ENCODE peak calls at places on chromosomes 12 and 14, in nine cellular contexts. One of them, this sample, is unnamed.
A peak's percentile ranks its signal among the peaks of the same experiment; 100 is the strongest.

GRCh38 chr12:77727442-77728001 is 103.2 kb upstream of the NAV3 start:
- DNase-seq in A549: no peak
- DNase-seq in stomach: no peak
- DNase-seq in testis: no peak
- DNase-seq in IMR-90: no peak
- DNase-seq in DND-41: no peak
- DNase-seq in GM12865: no peak
- DNase-seq in WERI-Rb-1: no peak
- DNase-seq in GM23338: no peak
- DNase-seq in this sample: no peak

GRCh38 chr12:18655351-18655750 is 82.5 kb downstream of the PLCZ1 start:
- DNase-seq in testis: no peak
- DNase-seq in GM12865: no peak
- DNase-seq in WERI-Rb-1: no peak
- DNase-seq in GM23338: no peak
- DNase-seq in stomach: no peak
- DNase-seq in DND-41: no peak
- DNase-seq in IMR-90: no peak
- DNase-seq in A549: no peak
- DNase-seq in this sample: no peak

GRCh38 chr14:30519961-30520360 is 39.0 kb upstream of the G2E3 start:
- DNase-seq in DND-41: no peak
- DNase-seq in A549: no peak
- DNase-seq in stomach: no peak
- DNase-seq in IMR-90: no peak
- DNase-seq in GM23338: no peak
- DNase-seq in WERI-Rb-1: no peak
- DNase-seq in testis: no peak
- DNase-seq in GM12865: no peak
- DNase-seq in this sample: no peak

GRCh38 chr14:37213016-37213415 is 15.3 kb downstream of the MIPOL1 start:
- DNase-seq in DND-41: no peak
- DNase-seq in IMR-90: no peak
- DNase-seq in A549: no peak
- DNase-seq in WERI-Rb-1: no peak
- DNase-seq in stomach: no peak
- DNase-seq in testis: no peak
- DNase-seq in GM23338: no peak
- DNase-seq in GM12865: no peak
- DNase-seq in this sample: no peak

GRCh38 chr12:22333751-22334695 is 484 bp downstream of the ST8SIA1 start:
- DNase-seq in testis: peak; percentile 16
- DNase-seq in GM23338: peak; percentile 66
- DNase-seq in A549: no peak
- DNase-seq in DND-41: no peak
- DNase-seq in IMR-90: no peak
- DNase-seq in stomach: no peak
- DNase-seq in GM12865: no peak
- DNase-seq in WERI-Rb-1: peak; percentile 10
- DNase-seq in this sample: no peak

GRCh38 chr12:93107514-93107942 is 178.4 kb upstream of the EEA1 start:
- DNase-seq in testis: no peak
- DNase-seq in DND-41: no peak
- DNase-seq in WERI-Rb-1: no peak
- DNase-seq in GM23338: peak; percentile 19
- DNase-seq in IMR-90: peak; percentile 40
- DNase-seq in stomach: no peak
- DNase-seq in A549: no peak
- DNase-seq in GM12865: no peak
- DNase-seq in this sample: no peak

GRCh38 chr14:95507174-95507573 is 9.3 kb downstream of the SYNE3 start:
- DNase-seq in testis: peak; percentile 63
- DNase-seq in stomach: peak; percentile 67
- DNase-seq in GM23338: no peak
- DNase-seq in DND-41: no peak
- DNase-seq in A549: no peak
- DNase-seq in GM12865: no peak
- DNase-seq in IMR-90: peak; percentile 94
- DNase-seq in WERI-Rb-1: no peak
- DNase-seq in this sample: peak; percentile 96

GRCh38 chr14:59150990-59151389 is 37.5 kb upstream of the DAAM1 start:
- DNase-seq in GM23338: no peak
- DNase-seq in testis: no peak
- DNase-seq in GM12865: peak; percentile 40
- DNase-seq in IMR-90: no peak
- DNase-seq in DND-41: no peak
- DNase-seq in A549: no peak
- DNase-seq in stomach: no peak
- DNase-seq in WERI-Rb-1: no peak
- DNase-seq in this sample: no peak

DNA sequence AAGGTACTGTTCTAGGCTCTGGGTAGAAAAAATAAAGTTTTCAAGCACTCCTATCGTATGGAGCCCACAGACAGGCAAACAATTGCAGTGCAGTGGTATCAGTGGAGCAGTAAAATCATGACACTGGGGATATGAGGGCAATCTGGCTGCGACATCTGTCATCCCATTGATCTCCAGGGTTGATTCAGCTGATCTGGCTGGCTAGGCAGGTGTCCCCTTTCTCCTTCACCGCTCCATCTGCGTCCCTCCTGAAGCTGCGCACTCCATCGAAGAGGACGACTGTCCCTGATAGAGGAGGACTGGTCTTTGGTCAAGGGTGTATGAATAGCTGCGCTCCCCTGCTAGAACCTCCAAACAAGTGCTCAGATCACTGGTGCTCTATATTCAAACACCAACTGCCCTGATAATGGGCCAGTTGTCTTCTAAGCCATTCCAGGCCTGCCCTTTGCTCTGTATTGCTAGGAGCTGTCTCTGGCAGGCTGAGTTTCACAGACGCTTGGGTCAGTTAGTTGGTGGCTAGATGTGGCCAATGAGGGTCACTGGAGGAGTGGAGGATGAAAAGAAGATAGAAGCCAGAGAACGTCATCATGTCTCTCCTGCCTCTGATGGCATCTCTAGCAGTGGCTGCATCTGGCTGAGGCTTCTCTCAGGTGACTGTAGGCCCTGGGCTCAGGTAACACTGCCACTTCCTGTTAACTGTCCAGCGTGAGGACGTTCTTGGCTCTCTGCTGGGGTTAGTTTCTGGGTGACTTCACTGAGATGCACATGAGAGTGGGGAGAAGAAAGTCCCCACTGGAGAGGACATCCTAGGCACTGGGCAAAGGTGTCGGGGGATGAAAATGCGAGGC is 205.0 kb upstream of the FOXN3 start:
- DNase-seq in stomach: no peak
- DNase-seq in GM23338: no peak
- DNase-seq in DND-41: no peak
- DNase-seq in testis: no peak
- DNase-seq in A549: no peak
- DNase-seq in WERI-Rb-1: peak; percentile 68
- DNase-seq in IMR-90: no peak
- DNase-seq in GM12865: no peak
- DNase-seq in this sample: no peak
- TF ChIP-seq CTCF in stomach: no peak
- TF ChIP-seq CTCF in GM23338: no peak
- TF ChIP-seq CTCF in DND-41: no peak
- TF ChIP-seq CTCF in testis: no peak
- TF ChIP-seq CTCF in A549: no peak
- TF ChIP-seq CTCF in WERI-Rb-1: no peak
- TF ChIP-seq CTCF in IMR-90: no peak
- TF ChIP-seq CTCF in GM12865: no peak
- TF ChIP-seq CTCF in this sample: no peak

GRCh38 chr12:53973093-53974042 is at the start of gene HOXC11:
- DNase-seq in A549: peak; percentile 29
- DNase-seq in WERI-Rb-1: peak; percentile 40
- DNase-seq in testis: no peak
- DNase-seq in IMR-90: no peak
- DNase-seq in GM12865: no peak
- DNase-seq in stomach: no peak
- DNase-seq in DND-41: no peak
- DNase-seq in GM23338: peak; percentile 82
- DNase-seq in this sample: peak; percentile 67

GRCh38 chr12:53975816-53976152 is 1.0 kb upstream of the HOTAIR start:
- DNase-seq in GM23338: no peak
- DNase-seq in GM12865: no peak
- DNase-seq in stomach: no peak
- DNase-seq in DND-41: no peak
- DNase-seq in A549: no peak
- DNase-seq in IMR-90: no peak
- DNase-seq in WERI-Rb-1: no peak
- DNase-seq in testis: no peak
- DNase-seq in this sample: no peak

GRCh38 chr12:53972722-53973092 is 219 bp upstream of the HOXC11 start:
- DNase-seq in IMR-90: no peak
- DNase-seq in GM23338: no peak
- DNase-seq in testis: no peak
- DNase-seq in stomach: no peak
- DNase-seq in DND-41: no peak
- DNase-seq in WERI-Rb-1: no peak
- DNase-seq in A549: no peak
- DNase-seq in GM12865: no peak
- DNase-seq in this sample: no peak

GRCh38 chr12:53975019-53975815 is 463 bp upstream of the HOTAIR start:
- DNase-seq in GM12865: peak; percentile 60
- DNase-seq in A549: no peak
- DNase-seq in DND-41: no peak
- DNase-seq in IMR-90: no peak
- DNase-seq in WERI-Rb-1: no peak
- DNase-seq in GM23338: peak; percentile 82
- DNase-seq in stomach: no peak
- DNase-seq in testis: no peak
- DNase-seq in this sample: no peak

DNA sequence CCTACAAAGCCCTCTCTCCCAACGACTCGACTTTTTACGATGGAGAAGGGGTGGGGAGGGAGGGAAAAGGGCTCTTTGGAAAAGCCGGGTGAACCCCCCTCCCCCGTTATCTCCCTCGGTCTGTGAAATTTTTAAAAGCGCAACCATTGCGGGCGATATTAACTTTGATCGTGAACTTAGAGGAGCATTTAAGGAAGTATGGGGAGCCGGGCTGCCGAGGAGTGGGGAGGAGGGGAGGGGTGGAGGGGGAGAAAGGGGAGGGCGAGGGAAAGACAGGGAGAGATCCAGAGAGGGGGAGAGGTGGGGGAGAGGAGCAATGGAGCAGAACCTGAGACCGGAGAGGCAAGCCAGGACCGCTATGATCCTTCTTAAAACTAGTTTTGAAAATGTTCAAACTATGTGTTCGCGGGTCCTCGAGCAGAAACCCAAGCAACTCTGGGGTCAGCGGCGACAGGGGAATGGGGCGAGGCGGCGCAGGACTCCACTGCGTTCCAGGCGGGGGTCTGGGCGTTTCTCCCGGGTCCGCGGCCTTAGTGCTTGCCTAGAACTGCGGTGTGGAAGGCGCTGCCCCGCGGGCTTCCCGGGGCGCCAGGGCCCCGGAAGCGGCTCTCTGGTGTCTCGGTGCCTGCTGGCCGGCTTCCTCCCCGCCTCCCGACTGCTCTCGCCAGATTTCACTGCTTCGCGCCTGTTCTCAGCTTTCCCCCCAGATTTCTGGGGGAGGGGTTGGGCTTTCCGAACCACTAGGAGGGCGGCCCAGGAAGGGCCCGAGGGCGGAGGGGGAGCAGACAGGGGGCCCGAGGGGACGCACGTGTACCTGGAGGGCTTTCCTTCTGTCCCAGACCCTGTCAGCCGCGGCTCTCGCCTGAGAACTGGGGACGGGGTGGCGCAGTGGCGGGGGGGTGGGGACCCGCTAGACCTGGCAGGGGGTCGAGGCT is at the start of gene HOTAIR:
- DNase-seq in A549: peak; percentile 39
- DNase-seq in testis: no peak
- DNase-seq in stomach: no peak
- DNase-seq in GM12865: peak; percentile 22
- DNase-seq in IMR-90: no peak
- DNase-seq in GM23338: peak; percentile 54
- DNase-seq in WERI-Rb-1: peak; percentile 50
- DNase-seq in DND-41: no peak
- DNase-seq in this sample: peak; percentile 59
- H3K4me3 ChIP-seq in A549: peak within 1 kb of the TSS; percentile 57
- H3K4me3 ChIP-seq in testis: peak within 1 kb of the TSS; percentile 15
- H3K4me3 ChIP-seq in stomach: peak within 1 kb of the TSS; percentile 43
- H3K4me3 ChIP-seq in GM12865: peak within 1 kb of the TSS; percentile 43
- H3K4me3 ChIP-seq in IMR-90: no peak within 1 kb of the TSS
- H3K4me3 ChIP-seq in GM23338: peak within 1 kb of the TSS; percentile 47
- H3K4me3 ChIP-seq in WERI-Rb-1: peak within 1 kb of the TSS; percentile 51
- H3K4me3 ChIP-seq in DND-41: no peak within 1 kb of the TSS
- H3K4me3 ChIP-seq in this sample: peak within 1 kb of the TSS; percentile 86

DNA sequence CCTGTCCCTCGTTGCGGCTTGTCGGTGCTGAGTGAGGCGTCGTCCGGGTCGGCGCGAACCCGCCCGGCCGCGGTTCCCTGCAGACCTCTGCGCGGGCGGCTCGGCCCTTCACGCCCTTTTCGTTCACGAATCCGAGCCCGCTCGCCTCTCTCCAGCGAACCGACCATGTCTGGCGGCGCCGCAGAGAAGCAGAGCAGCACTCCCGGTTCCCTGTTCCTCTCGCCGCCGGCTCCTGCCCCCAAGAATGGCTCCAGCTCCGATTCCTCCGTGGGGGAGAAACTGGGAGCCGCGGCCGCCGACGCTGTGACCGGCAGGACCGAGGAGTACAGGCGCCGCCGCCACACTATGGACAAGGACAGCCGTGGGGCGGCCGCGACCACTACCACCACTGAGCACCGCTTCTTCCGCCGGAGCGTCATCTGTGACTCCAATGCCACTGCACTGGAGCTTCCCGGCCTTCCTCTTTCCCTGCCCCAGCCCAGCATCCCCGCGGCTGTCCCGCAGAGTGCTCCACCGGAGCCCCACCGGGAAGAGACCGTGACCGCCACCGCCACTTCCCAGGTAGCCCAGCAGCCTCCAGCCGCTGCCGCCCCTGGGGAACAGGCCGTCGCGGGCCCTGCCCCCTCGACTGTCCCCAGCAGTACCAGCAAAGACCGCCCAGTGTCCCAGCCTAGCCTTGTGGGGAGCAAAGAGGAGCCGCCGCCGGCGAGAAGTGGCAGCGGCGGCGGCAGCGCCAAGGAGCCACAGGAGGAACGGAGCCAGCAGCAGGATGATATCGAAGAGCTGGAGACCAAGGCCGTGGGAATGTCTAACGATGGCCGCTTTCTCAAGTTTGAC is 1.2 kb downstream of the WNK1 start:
- DNase-seq in A549: peak; percentile 54
- DNase-seq in GM12865: peak; percentile 61
- DNase-seq in stomach: peak; percentile 51
- DNase-seq in testis: peak; percentile 41
- DNase-seq in DND-41: peak; percentile 42
- DNase-seq in IMR-90: no peak
- DNase-seq in WERI-Rb-1: peak; percentile 37
- DNase-seq in GM23338: peak; percentile 70
- DNase-seq in this sample: no peak
- TF ChIP-seq CTCF in A549: no peak
- TF ChIP-seq CTCF in GM12865: no peak
- TF ChIP-seq CTCF in stomach: no peak
- TF ChIP-seq CTCF in testis: no peak
- TF ChIP-seq CTCF in DND-41: peak; percentile 15
- TF ChIP-seq CTCF in IMR-90: no peak
- TF ChIP-seq CTCF in WERI-Rb-1: no peak
- TF ChIP-seq CTCF in GM23338: no peak
- TF ChIP-seq CTCF in this sample: peak; percentile 10

GRCh38 chr12:24904871-24905270 is 44.0 kb downstream of the BCAT1 start:
- DNase-seq in stomach: no peak
- DNase-seq in WERI-Rb-1: no peak
- DNase-seq in GM23338: peak; percentile 52
- DNase-seq in DND-41: no peak
- DNase-seq in GM12865: no peak
- DNase-seq in IMR-90: no peak
- DNase-seq in testis: no peak
- DNase-seq in A549: no peak
- DNase-seq in this sample: no peak

GRCh38 chr12:24903305-24904088 is 45.4 kb downstream of the BCAT1 start:
- DNase-seq in GM12865: peak; percentile 19
- DNase-seq in GM23338: no peak
- DNase-seq in IMR-90: no peak
- DNase-seq in testis: no peak
- DNase-seq in stomach: no peak
- DNase-seq in A549: no peak
- DNase-seq in DND-41: no peak
- DNase-seq in WERI-Rb-1: no peak
- DNase-seq in this sample: peak; percentile 23

GRCh38 chr12:24901975-24902461 is 46.9 kb downstream of the BCAT1 start:
- DNase-seq in GM23338: peak; percentile 81
- DNase-seq in WERI-Rb-1: no peak
- DNase-seq in DND-41: peak; percentile 33
- DNase-seq in testis: peak; percentile 49
- DNase-seq in IMR-90: no peak
- DNase-seq in stomach: no peak
- DNase-seq in GM12865: peak; percentile 54
- DNase-seq in A549: no peak
- DNase-seq in this sample: no peak

GRCh38 chr12:24905431-24905830 is 43.5 kb downstream of the BCAT1 start:
- DNase-seq in GM12865: no peak
- DNase-seq in WERI-Rb-1: no peak
- DNase-seq in DND-41: no peak
- DNase-seq in IMR-90: peak; percentile 67
- DNase-seq in GM23338: no peak
- DNase-seq in A549: no peak
- DNase-seq in stomach: no peak
- DNase-seq in testis: no peak
- DNase-seq in this sample: peak; percentile 25

DNA sequence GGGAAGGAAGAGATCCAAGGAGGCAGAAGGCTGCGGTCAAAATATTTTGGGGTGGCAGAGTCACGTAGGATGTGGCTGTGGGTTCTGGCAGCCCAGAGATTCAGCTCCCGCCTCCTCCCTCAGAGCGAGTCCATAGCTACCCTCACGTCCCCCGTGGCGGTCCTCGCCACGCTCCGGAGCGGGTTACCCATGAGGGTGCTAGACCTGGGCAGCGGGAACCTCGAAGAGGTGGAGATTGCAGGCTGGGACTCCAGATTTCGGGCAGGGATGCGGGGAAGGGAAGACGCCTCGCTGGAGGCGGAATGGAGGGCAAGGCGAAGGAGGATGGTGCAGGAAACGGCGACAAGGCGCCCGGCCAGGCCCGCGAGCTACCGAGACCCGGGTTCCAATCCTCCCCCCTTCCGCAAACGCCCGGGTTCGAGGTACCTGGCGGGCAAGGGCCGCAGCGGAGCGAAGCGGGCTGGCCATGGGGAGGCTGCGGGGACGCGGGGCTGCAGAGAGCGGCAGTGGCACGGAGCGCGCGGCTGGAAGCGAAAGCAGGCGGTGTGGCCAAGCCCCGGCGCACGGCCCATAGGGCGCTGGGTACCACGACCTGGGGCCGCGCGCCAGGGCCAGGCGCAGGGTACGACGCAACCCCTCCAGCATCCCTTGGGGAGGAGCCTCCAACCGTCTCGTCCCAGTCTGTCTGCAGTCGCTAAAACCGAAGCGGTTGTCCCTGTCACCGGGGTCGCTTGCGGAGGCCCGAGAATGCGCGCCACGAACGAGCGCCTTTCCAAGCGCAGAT is 46.2 kb downstream of the BCAT1 start:
- DNase-seq in IMR-90: no peak
- DNase-seq in testis: no peak
- DNase-seq in GM12865: peak; percentile 52
- DNase-seq in stomach: no peak
- DNase-seq in GM23338: peak; percentile 79
- DNase-seq in DND-41: peak; percentile 55
- DNase-seq in WERI-Rb-1: no peak
- DNase-seq in A549: no peak
- DNase-seq in this sample: peak; percentile 68
- H3K4me3 ChIP-seq in IMR-90: peak overlapping the region; percentile 53
- H3K4me3 ChIP-seq in testis: peak overlapping the region; percentile 40
- H3K4me3 ChIP-seq in GM12865: peak overlapping the region; percentile 56
- H3K4me3 ChIP-seq in stomach: peak overlapping the region; percentile 79
- H3K4me3 ChIP-seq in GM23338: peak overlapping the region; percentile 84
- H3K4me3 ChIP-seq in DND-41: no peak overlapping the region
- H3K4me3 ChIP-seq in WERI-Rb-1: no peak overlapping the region
- H3K4me3 ChIP-seq in A549: no peak overlapping the region
- H3K4me3 ChIP-seq in this sample: peak overlapping the region; percentile 71